ENCODE peak calls at places on chromosomes 4 and X, in four cellular contexts. J is neural progenitor cell, U is HCT116, Z is fibroblast of lung. I is an unnamed sample.

GRCh38 chrX:30791296-30792278 is 97.5 kb downstream of the TAB3 start:
- DNase-seq in J (no peak), U (no peak), Z (no peak), I (no peak)

GRCh38 chr4:60805500-60806313 is 394.4 kb upstream of the ADGRL3 start:
- DNase-seq in J (peak; percentile 59), U (no peak), Z (peak; percentile 61), I (no peak)

GRCh38 chrX:20433376-20433775 is 166.7 kb upstream of the RPS6KA3 start:
- DNase-seq in J (no peak), U (no peak), Z (no peak), I (no peak)

GRCh38 chrX:87338510-87338909 is 179.1 kb upstream of the KLHL4 start:
- DNase-seq in J (peak; percentile 44), U (no peak), Z (peak; percentile 39), I (peak; percentile 50)

GRCh38 chrX:9797961-9798360 is 11.7 kb downstream of the SHROOM2 start:
- DNase-seq in J (no peak), U (no peak), Z (no peak), I (no peak)

GRCh38 chrX:133576876-133577275 is 161.6 kb upstream of the GPC4 start:
- DNase-seq in J (no peak), U (no peak), Z (no peak), I (no peak)

GRCh38 chr4:82774711-82775171 is 23.9 kb downstream of the SCD5 start:
- DNase-seq in J (peak; percentile 50), U (no peak), Z (no peak), I (no peak)

GRCh38 chrX:149569770-149570169 is 17.5 kb downstream of the MAGEA9B start:
- DNase-seq in J (no peak), U (no peak), Z (no peak), I (no peak)

GRCh38 chr4:98746936-98747658 is 88.7 kb upstream of the TSPAN5 start:
- DNase-seq in J (peak; percentile 7), U (no peak), Z (peak; percentile 17), I (peak; percentile 34)

GRCh38 chr4:10942166-10942565 is 257.6 kb upstream of the CLNK start:
- DNase-seq in J (no peak), U (no peak), Z (no peak), I (no peak)

GRCh38 chrX:107714196-107714811 is 61.3 kb downstream of the TSC22D3 start:
- DNase-seq in J (no peak), U (no peak), Z (peak; percentile 34), I (no peak)

GRCh38 chr4:120544838-120545237 is 377.7 kb downstream of the PRDM5 start:
- DNase-seq in J (no peak), U (no peak), Z (no peak), I (no peak)

GRCh38 chr4:187685247-187685646 is 310.3 kb upstream of the ZFP42 start:
- DNase-seq in J (no peak), U (no peak), Z (no peak), I (no peak)

GRCh38 chr4:116122131-116122530 is 963.2 kb downstream of the TRAM1L1 start:
- DNase-seq in J (no peak), U (no peak), Z (no peak), I (no peak)

GRCh38 chr4:89549907-89550306 is 242.3 kb upstream of the GPRIN3 start:
- DNase-seq in J (no peak), U (no peak), Z (peak; percentile 94), I (peak; percentile 97)

GRCh38 chrX:103793541-103793932 is 16.9 kb downstream of the PLP1 start:
- DNase-seq in J (no peak), U (no peak), Z (no peak), I (no peak)

GRCh38 chr4:81827568-81828202 is 356.0 kb upstream of the RASGEF1B start:
- DNase-seq in J (no peak), U (no peak), Z (no peak), I (no peak)

GRCh38 chrX:2712428-2712827 is 21.3 kb downstream of the CD99 start:
- DNase-seq in J (no peak), U (no peak), Z (no peak), I (no peak)

GRCh38 chr4:186204103-186204559 is 12.8 kb downstream of the CYP4V2 start:
- DNase-seq in J (no peak), U (peak; percentile 81), Z (peak; percentile 81), I (peak; percentile 4)

GRCh38 chr4:88456757-88457306 is at the start of gene HERC5:
- DNase-seq in J (peak; percentile 93), U (peak; percentile 85), Z (peak; percentile 94), I (peak; percentile 97)
- TF ChIP-seq EZH2 in J (no peak), U (no peak), Z (no peak), I (no peak)

GRCh38 chr4:121799888-121800501 is 1.1 kb upstream of the EXOSC9 start:
- DNase-seq in J (no peak), U (no peak), Z (no peak), I (no peak)
- H3K4me2 ChIP-seq in J (no peak overlapping the region), U (peak overlapping the region; percentile 96), Z (no peak overlapping the region), I (no peak overlapping the region)

DNA sequence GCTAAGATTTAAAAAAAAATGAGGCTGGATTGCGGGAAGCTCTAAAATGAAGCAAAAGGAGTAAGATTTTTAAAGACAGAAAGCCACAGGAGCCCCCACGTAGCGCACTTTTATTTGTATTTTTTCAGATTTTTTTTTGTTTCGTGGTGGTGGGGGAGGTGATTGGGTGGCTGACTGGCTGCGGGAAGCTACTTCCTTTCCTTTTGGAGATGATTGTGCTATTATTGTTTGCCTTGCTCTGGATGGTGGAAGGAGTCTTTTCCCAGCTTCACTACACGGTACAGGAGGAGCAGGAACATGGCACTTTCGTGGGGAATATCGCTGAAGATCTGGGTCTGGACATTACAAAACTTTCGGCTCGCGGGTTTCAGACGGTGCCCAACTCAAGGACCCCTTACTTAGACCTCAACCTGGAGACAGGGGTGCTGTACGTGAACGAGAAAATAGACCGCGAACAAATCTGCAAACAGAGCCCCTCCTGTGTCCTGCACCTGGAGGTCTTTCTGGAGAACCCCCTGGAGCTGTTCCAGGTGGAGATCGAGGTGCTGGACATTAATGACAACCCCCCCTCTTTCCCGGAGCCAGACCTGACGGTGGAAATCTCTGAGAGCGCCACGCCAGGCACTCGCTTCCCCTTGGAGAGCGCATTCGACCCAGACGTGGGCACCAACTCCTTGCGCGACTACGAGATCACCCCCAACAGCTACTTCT is 993 bp downstream of the PCDH10 start:
- DNase-seq in J (no peak), U (no peak), Z (peak; percentile 13), I (peak; percentile 59)
- TF ChIP-seq EZH2 in J (peak; percentile 3), U (no peak), Z (no peak), I (no peak)

GRCh38 chr4:174216935-174217272 is 66.6 kb downstream of the FBXO8 start:
- DNase-seq in J (peak; percentile 22), U (no peak), Z (no peak), I (no peak)

GRCh38 chr4:174215055-174215454 is 68.4 kb downstream of the FBXO8 start:
- DNase-seq in J (no peak), U (no peak), Z (peak; percentile 11), I (no peak)

GRCh38 chr4:174217273-174218126 is 66.0 kb downstream of the FBXO8 start:
- DNase-seq in J (peak; percentile 45), U (no peak), Z (peak; percentile 52), I (no peak)

GRCh38 chr4:174215936-174216699 is 67.3 kb downstream of the FBXO8 start:
- DNase-seq in J (peak; percentile 61), U (no peak), Z (peak; percentile 12), I (no peak)

GRCh38 chr4:174218127-174218790 is 65.2 kb downstream of the FBXO8 start:
- DNase-seq in J (peak; percentile 46), U (no peak), Z (peak; percentile 27), I (no peak)
- H3K4me2 ChIP-seq in J (peak overlapping the region; percentile 15), U (no peak overlapping the region), Z (peak overlapping the region; percentile 36), I (no peak overlapping the region)

DNA sequence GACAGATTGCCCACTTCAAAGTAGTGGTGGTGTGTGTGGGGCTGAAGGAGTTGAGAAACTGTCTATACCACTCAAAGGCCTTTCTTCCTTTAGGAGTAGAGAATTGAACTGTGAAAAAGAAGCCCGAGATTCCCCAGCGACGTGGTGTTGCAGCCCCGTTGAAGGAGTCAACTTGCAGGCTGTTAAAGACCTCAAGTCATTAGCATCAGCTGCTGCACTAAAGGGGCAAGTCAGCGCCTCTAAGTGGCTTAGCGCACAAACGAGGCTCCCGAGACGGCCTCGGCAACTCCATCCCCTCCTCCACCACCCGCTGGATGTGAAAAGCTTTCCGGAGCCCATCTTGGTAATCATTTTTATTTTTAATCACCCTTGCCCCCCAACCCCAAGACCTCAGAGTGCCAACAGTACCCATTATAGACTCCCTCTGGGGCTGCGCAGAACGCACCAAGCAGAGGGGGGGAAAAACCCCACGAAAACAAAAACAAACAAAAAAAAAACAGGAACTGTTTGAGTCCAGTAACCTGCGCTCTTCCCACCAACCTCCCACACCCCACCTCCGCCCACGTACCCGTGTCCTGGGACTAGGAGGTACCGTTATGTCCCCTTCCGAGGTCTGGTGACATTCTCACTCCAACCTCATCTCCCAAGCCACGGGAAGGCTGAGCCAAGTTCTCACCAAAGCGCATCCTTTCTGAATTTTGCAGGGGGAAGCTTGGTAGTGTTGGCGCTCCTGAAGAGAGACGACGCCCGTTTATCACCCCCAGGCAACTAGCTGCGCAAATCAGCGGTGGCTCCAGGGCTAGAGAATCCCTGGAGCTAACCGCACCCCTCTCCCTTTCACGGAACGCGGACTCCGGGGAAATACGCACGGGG is 808 bp upstream of the PRDM8 start:
- DNase-seq in J (peak; percentile 88), U (no peak), Z (no peak), I (no peak)
- TF ChIP-seq EZH2 in J (no peak), U (no peak), Z (no peak), I (peak; percentile 76)

GRCh38 chrX:100863326-100863854 is 10.8 kb downstream of the NOX1 start:
- DNase-seq in J (no peak), U (no peak), Z (peak; percentile 61), I (no peak)

GRCh38 chrX:100870527-100870926 is 3.6 kb downstream of the NOX1 start:
- DNase-seq in J (no peak), U (no peak), Z (no peak), I (peak; percentile 67)

GRCh38 chrX:100868273-100868672 is 5.9 kb downstream of the NOX1 start:
- DNase-seq in J (no peak), U (no peak), Z (no peak), I (no peak)

DNA sequence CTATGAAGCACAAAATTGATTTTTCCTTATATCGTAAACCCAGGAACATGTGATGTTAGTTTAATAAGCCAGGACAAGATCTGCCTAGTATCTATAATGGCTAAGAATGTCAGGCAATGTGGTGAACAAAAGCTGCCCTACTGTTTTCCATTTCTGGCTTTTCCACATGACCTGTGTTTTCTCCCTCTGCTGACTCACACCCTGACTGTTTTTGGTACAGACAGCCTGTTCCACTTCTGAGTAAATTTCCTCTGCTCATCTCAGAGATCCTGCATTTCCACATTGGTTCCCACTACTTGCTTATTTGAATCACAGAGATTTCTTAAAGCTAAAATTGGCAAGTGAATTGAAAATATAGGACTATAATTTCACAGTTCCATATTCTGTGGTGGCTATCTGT is 9.2 kb downstream of the NOX1 start:
- DNase-seq in J (no peak), U (no peak), Z (peak; percentile 52), I (peak; percentile 69)
- H3K4me2 ChIP-seq in J (no peak overlapping the region), U (no peak overlapping the region), Z (no peak overlapping the region), I (no peak overlapping the region)

GRCh38 chr4:4855293-4856070 is 4.0 kb upstream of the MSX1 start:
- DNase-seq in J (peak; percentile 49), U (no peak), Z (no peak), I (no peak)
- TF ChIP-seq EZH2 in J (peak; percentile 16), U (no peak), Z (peak; percentile 63), I (peak; percentile 81)

I was measured in endothelial cell of umbilical vein.